ENCODE peak calls at places on chromosomes 6 and 20, in four cellular contexts. One of them, this sample, is unnamed.

GRCh38 chr6:47922391-47922790 is 140.6 kb downstream of the OPN5 start:
- DNase-seq in body of pancreas: no peak
- DNase-seq in NCI-H345: peak
- DNase-seq in nucleus accumbens: peak
- DNase-seq in this sample: no peak

GRCh38 chr6:133501675-133502275 is 260.6 kb downstream of the EYA4 start:
- DNase-seq in nucleus accumbens: no peak
- DNase-seq in NCI-H345: no peak
- DNase-seq in body of pancreas: no peak
- DNase-seq in this sample: no peak

GRCh38 chr20:24875078-24875477 is 74.0 kb upstream of the CST7 start:
- DNase-seq in body of pancreas: no peak
- DNase-seq in NCI-H345: no peak
- DNase-seq in nucleus accumbens: no peak
- DNase-seq in this sample: no peak

GRCh38 chr6:142326539-142326938 is 24.7 kb downstream of the ADGRG6 start:
- DNase-seq in NCI-H345: no peak
- DNase-seq in body of pancreas: no peak
- DNase-seq in nucleus accumbens: no peak
- DNase-seq in this sample: no peak

GRCh38 chr20:60630609-60631008 is 621.5 kb upstream of the CDH4 start:
- DNase-seq in body of pancreas: no peak
- DNase-seq in nucleus accumbens: no peak
- DNase-seq in NCI-H345: no peak
- DNase-seq in this sample: peak

GRCh38 chr6:82095091-82095490 is 152.5 kb downstream of the IBTK start:
- DNase-seq in NCI-H345: no peak
- DNase-seq in nucleus accumbens: no peak
- DNase-seq in body of pancreas: no peak
- DNase-seq in this sample: no peak

GRCh38 chr20:60138263-60139127 is 180.3 kb downstream of the CDH26 start:
- DNase-seq in body of pancreas: peak
- DNase-seq in NCI-H345: no peak
- DNase-seq in nucleus accumbens: no peak
- DNase-seq in this sample: no peak

GRCh38 chr20:62845818-62846527 is 15.6 kb downstream of the TCFL5 start:
- DNase-seq in NCI-H345: no peak
- DNase-seq in body of pancreas: no peak
- DNase-seq in nucleus accumbens: no peak
- DNase-seq in this sample: no peak

GRCh38 chr6:158703840-158704822 is 54.3 kb downstream of the SYTL3 start:
- DNase-seq in body of pancreas: peak
- DNase-seq in NCI-H345: peak
- DNase-seq in nucleus accumbens: peak
- DNase-seq in this sample: peak

GRCh38 chr6:22826961-22827360 is 257.6 kb downstream of the HDGFL1 start:
- DNase-seq in body of pancreas: no peak
- DNase-seq in nucleus accumbens: no peak
- DNase-seq in NCI-H345: no peak
- DNase-seq in this sample: no peak

GRCh38 chr20:8390500-8390899 is 258.4 kb downstream of the PLCB1 start:
- DNase-seq in body of pancreas: no peak
- DNase-seq in NCI-H345: no peak
- DNase-seq in nucleus accumbens: no peak
- DNase-seq in this sample: no peak

GRCh38 chr20:63386491-63386890 is 25.3 kb upstream of the CHRNA4 start:
- DNase-seq in body of pancreas: no peak
- DNase-seq in NCI-H345: no peak
- DNase-seq in nucleus accumbens: no peak
- DNase-seq in this sample: no peak

GRCh38 chr6:169702640-169703246 is 817 bp downstream of the C6orf120 start:
- DNase-seq in nucleus accumbens: no peak
- DNase-seq in NCI-H345: peak
- DNase-seq in body of pancreas: peak
- DNase-seq in this sample: peak

GRCh38 chr20:32969356-32970114 is 34.7 kb downstream of the SUN5 start:
- DNase-seq in body of pancreas: no peak
- DNase-seq in NCI-H345: no peak
- DNase-seq in nucleus accumbens: no peak
- DNase-seq in this sample: no peak

GRCh38 chr6:89347825-89348224 is 4.7 kb downstream of the UBE2J1 start:
- DNase-seq in NCI-H345: no peak
- DNase-seq in nucleus accumbens: no peak
- DNase-seq in body of pancreas: no peak
- DNase-seq in this sample: no peak

GRCh38 chr6:43428112-43428570 is 800 bp downstream of the ABCC10 start:
- DNase-seq in body of pancreas: no peak
- DNase-seq in NCI-H345: no peak
- DNase-seq in nucleus accumbens: no peak
- DNase-seq in this sample: no peak

GRCh38 chr6:98871057-98871456 is 36.7 kb downstream of the POU3F2 start:
- DNase-seq in nucleus accumbens: no peak
- DNase-seq in body of pancreas: no peak
- DNase-seq in NCI-H345: no peak
- DNase-seq in this sample: no peak

GRCh38 chr6:108287373-108287772 is 7.5 kb upstream of the AFG1L start:
- DNase-seq in NCI-H345: no peak
- DNase-seq in nucleus accumbens: no peak
- DNase-seq in body of pancreas: no peak
- DNase-seq in this sample: no peak

GRCh38 chr6:69913361-69913760 is 47.0 kb downstream of the COL19A1 start:
- DNase-seq in nucleus accumbens: no peak
- DNase-seq in NCI-H345: no peak
- DNase-seq in body of pancreas: no peak
- DNase-seq in this sample: no peak

GRCh38 chr6:168678177-168678576 is 237.2 kb downstream of the SMOC2 start:
- DNase-seq in NCI-H345: no peak
- DNase-seq in nucleus accumbens: no peak
- DNase-seq in body of pancreas: no peak
- DNase-seq in this sample: no peak

GRCh38 chr6:91173651-91174050 is 586.8 kb upstream of the MAP3K7 start:
- DNase-seq in NCI-H345: no peak
- DNase-seq in body of pancreas: no peak
- DNase-seq in nucleus accumbens: no peak
- DNase-seq in this sample: no peak

GRCh38 chr20:36538026-36538764 is 3.1 kb upstream of the MYL9 start:
- DNase-seq in body of pancreas: no peak
- DNase-seq in nucleus accumbens: no peak
- DNase-seq in NCI-H345: no peak
- DNase-seq in this sample: no peak

GRCh38 chr6:119344306-119344705 is 5.3 kb downstream of the MAN1A1 start:
- DNase-seq in body of pancreas: no peak
- DNase-seq in nucleus accumbens: no peak
- DNase-seq in NCI-H345: no peak
- DNase-seq in this sample: no peak

GRCh38 chr6:109978174-109979032 is at the start of gene GPR6:
- DNase-seq in NCI-H345: peak
- DNase-seq in nucleus accumbens: no peak
- DNase-seq in body of pancreas: peak
- DNase-seq in this sample: peak

This sample was measured in COR-L47.